ENCODE peak calls at places on chromosome 6, in seven cellular contexts. Z is germinal center; M is Right ventricle myocardium superior; U is effector CD8-positive, alpha-beta T cell; V is stromal cell of bone marrow; K is occipital lobe; R is chondrocyte. C is an unnamed sample.

GRCh38 chr6:149473080-149474052 is 11.4 kb downstream of the ZC3H12D start:
- DNase-seq in R (no peak), M (no peak), U (no peak), K (no peak), Z (no peak), V (no peak), C (no peak)

GRCh38 chr6:491233-491632 is 99.7 kb downstream of the IRF4 start:
- DNase-seq in V (no peak), U (no peak), R (no peak), M (no peak), Z (no peak), K (no peak), C (no peak)

GRCh38 chr6:108896111-108896661 is 48.0 kb downstream of the ARMC2 start:
- DNase-seq in U (no peak), R (no peak), K (no peak), V (peak), M (no peak), Z (no peak), C (no peak)

GRCh38 chr6:89269981-89270380 is 45.1 kb downstream of the GABRR2 start:
- DNase-seq in U (no peak), V (no peak), Z (no peak), K (no peak), M (no peak), R (no peak), C (no peak)

GRCh38 chr6:109939654-109940053 is 38.5 kb upstream of the GPR6 start:
- DNase-seq in Z (no peak), K (no peak), M (no peak), R (no peak), V (no peak), U (no peak), C (no peak)

GRCh38 chr6:132919476-132919875 is 105.1 kb downstream of the RPS12 start:
- DNase-seq in V (peak), U (no peak), Z (no peak), R (no peak), K (no peak), M (peak), C (no peak)

GRCh38 chr6:166772518-166772917 is 145.5 kb upstream of the RPS6KA2 start:
- DNase-seq in M (no peak), K (no peak), V (no peak), U (no peak), R (no peak), Z (no peak), C (no peak)

GRCh38 chr6:19153270-19153980 is 683.7 kb upstream of the ID4 start:
- DNase-seq in M (no peak), R (no peak), V (peak), K (no peak), Z (no peak), U (no peak), C (no peak)

GRCh38 chr6:119110601-119111548 is 32.4 kb upstream of the FAM184A start:
- DNase-seq in K (no peak), Z (peak), R (no peak), M (no peak), U (no peak), V (peak), C (no peak)

GRCh38 chr6:73058736-73059135 is 166.6 kb downstream of the KHDC1L start:
- DNase-seq in M (no peak), V (no peak), R (no peak), U (no peak), Z (no peak), K (no peak), C (no peak)

GRCh38 chr6:13331516-13332348 is 3.4 kb upstream of the TBC1D7 start:
- DNase-seq in V (no peak), U (no peak), Z (no peak), K (no peak), M (no peak), R (no peak), C (no peak)

GRCh38 chr6:154410619-154411044 is 54.0 kb upstream of the IPCEF1 start:
- DNase-seq in R (no peak), U (no peak), Z (no peak), M (no peak), V (peak), K (peak), C (no peak)

GRCh38 chr6:135535989-135536414 is 38.5 kb upstream of the AHI1 start:
- DNase-seq in M (no peak), K (no peak), V (peak), Z (peak), R (no peak), U (no peak), C (no peak)

GRCh38 chr6:158684745-158685355 is 35.0 kb downstream of the SYTL3 start:
- DNase-seq in Z (no peak), U (no peak), M (no peak), R (no peak), K (no peak), V (no peak), C (no peak)

GRCh38 chr6:116531675-116532570 is 13.6 kb downstream of the TRAPPC3L start:
- DNase-seq in U (peak), M (peak), Z (peak), K (no peak), R (no peak), V (peak), C (peak)

GRCh38 chr6:51025082-51025777 is 206.6 kb downstream of the TFAP2B start:
- DNase-seq in U (no peak), V (peak), Z (no peak), M (no peak), K (no peak), R (no peak), C (no peak)

GRCh38 chr6:18342223-18342622 is 44.9 kb upstream of the RNF144B start:
- DNase-seq in R (no peak), Z (no peak), U (no peak), M (no peak), V (no peak), K (no peak), C (no peak)

GRCh38 chr6:8627085-8627861 is 191.9 kb upstream of the SLC35B3 start:
- DNase-seq in M (no peak), Z (no peak), K (no peak), V (peak), R (no peak), U (no peak), C (no peak)

GRCh38 chr6:117840541-117840983 is 66.5 kb upstream of the SLC35F1 start:
- DNase-seq in U (no peak), V (no peak), Z (no peak), K (no peak), R (no peak), M (no peak), C (no peak)

GRCh38 chr6:77463881-77464867 is 883 bp upstream of the HTR1B start:
- DNase-seq in U (no peak), Z (no peak), M (no peak), V (no peak), R (peak), K (no peak), C (no peak)

GRCh38 chr6:108825326-108825725 is 22.9 kb upstream of the ARMC2 start:
- DNase-seq in U (no peak), K (no peak), Z (no peak), V (no peak), M (no peak), R (no peak), C (no peak)

GRCh38 chr6:153538491-153538890 is 407.4 kb upstream of the RGS17 start:
- DNase-seq in K (no peak), V (no peak), U (no peak), Z (no peak), R (no peak), M (no peak), C (no peak)

GRCh38 chr6:131519670-131520436 is 53.2 kb upstream of the ARG1 start:
- DNase-seq in R (no peak), K (no peak), Z (peak), M (no peak), U (no peak), V (peak), C (no peak)

GRCh38 chr6:161057103-161058091 is 65.8 kb downstream of the MAP3K4 start:
- DNase-seq in M (no peak), V (no peak), U (no peak), R (no peak), Z (no peak), K (no peak), C (no peak)

GRCh38 chr6:20892365-20892764 is 358.1 kb downstream of the CDKAL1 start:
- DNase-seq in V (no peak), K (no peak), Z (no peak), U (no peak), M (no peak), R (no peak), C (no peak)

GRCh38 chr6:106555767-106556166 is 73.5 kb downstream of the RTN4IP1 start:
- DNase-seq in R (no peak), K (no peak), V (no peak), Z (no peak), U (no peak), M (no peak), C (no peak)

GRCh38 chr6:79821859-79822258 is 125.5 kb downstream of the ELOVL4 start:
- DNase-seq in V (no peak), K (no peak), U (no peak), Z (no peak), M (no peak), R (no peak), C (no peak)

GRCh38 chr6:132334517-132334876 is 66.8 kb downstream of the MOXD1 start:
- DNase-seq in M (no peak), U (no peak), V (no peak), K (no peak), Z (no peak), R (no peak), C (no peak)

GRCh38 chr6:111712398-111712797 is 106.7 kb upstream of the TRAF3IP2 start:
- DNase-seq in R (no peak), M (no peak), U (no peak), V (no peak), K (no peak), Z (no peak), C (no peak)

GRCh38 chr6:118574051-118574865 is 26.2 kb downstream of the PLN start:
- DNase-seq in U (no peak), Z (no peak), R (no peak), V (no peak), M (no peak), K (no peak), C (no peak)

GRCh38 chr6:122845916-122846632 is 57.0 kb downstream of the SMPDL3A start:
- DNase-seq in M (no peak), Z (no peak), V (no peak), U (no peak), R (no peak), K (no peak), C (no peak)

GRCh38 chr6:121319112-121319553 is 15.1 kb downstream of the TBC1D32 start:
- DNase-seq in Z (peak), K (no peak), M (no peak), U (no peak), R (no peak), V (no peak), C (no peak)

GRCh38 chr6:142400495-142400894 is 98.7 kb downstream of the ADGRG6 start:
- DNase-seq in Z (no peak), V (no peak), K (no peak), U (no peak), M (no peak), R (no peak), C (no peak)

GRCh38 chr6:105688573-105688972 is 285.7 kb upstream of the PREP start:
- DNase-seq in Z (no peak), K (no peak), M (no peak), V (no peak), R (no peak), U (no peak), C (no peak)

GRCh38 chr6:134000443-134000842 is 47.4 kb downstream of the TBPL1 start:
- DNase-seq in V (no peak), K (no peak), U (no peak), Z (no peak), R (no peak), M (no peak), C (no peak)

GRCh38 chr6:130033999-130034814 is 15.8 kb downstream of the L3MBTL3 start:
- DNase-seq in K (no peak), R (no peak), U (no peak), V (no peak), Z (no peak), M (no peak), C (no peak)

GRCh38 chr6:29946380-29946779 is 4.0 kb downstream of the HLA-A start:
- DNase-seq in R (no peak), U (no peak), Z (no peak), K (no peak), V (no peak), M (no peak), C (no peak)

GRCh38 chr6:106870069-106870468 is 104.5 kb downstream of the CD24 start:
- DNase-seq in R (no peak), M (no peak), Z (no peak), K (no peak), V (no peak), U (no peak), C (no peak)

GRCh38 chr6:93624408-93624807 is 205.0 kb upstream of the EPHA7 start:
- DNase-seq in V (no peak), U (no peak), K (no peak), Z (no peak), M (no peak), R (no peak), C (no peak)

C was measured in dorsolateral prefrontal cortex.